ENCODE peak calls at places on chromosome 17, in four cellular contexts. F, O, S and Y are unnamed samples.

GRCh38 chr17:42704495-42705494 is 22.5 kb downstream of the CNTNAP1 start:
- DNase-seq in O (no peak), S (no peak), F (no peak), Y (no peak)

GRCh38 chr17:29642171-29642611 is 19.5 kb upstream of the CORO6 start:
- DNase-seq in S (no peak), F (no peak), O (no peak), Y (peak; percentile 63)

GRCh38 chr17:48043171-48043570 is 5.0 kb upstream of the NFE2L1 start:
- DNase-seq in F (no peak), O (no peak), S (no peak), Y (no peak)

GRCh38 chr17:7479389-7480192 is at the start of gene ZBTB4:
- DNase-seq in F (peak; percentile 56), O (peak; percentile 76), S (peak; percentile 59), Y (peak; percentile 92)

GRCh38 chr17:51035436-51035835 is 85.2 kb downstream of the SPAG9 start:
- DNase-seq in S (no peak), F (no peak), O (no peak), Y (no peak)

GRCh38 chr17:78923660-78924453 is 1.3 kb downstream of the TIMP2 start:
- DNase-seq in S (no peak), F (peak; percentile 82), O (peak; percentile 42), Y (peak; percentile 65)

GRCh38 chr17:51120357-51120738 is 320 bp downstream of the SPAG9 start:
- DNase-seq in S (no peak), O (no peak), F (peak; percentile 33), Y (peak; percentile 83)

GRCh38 chr17:79702071-79702470 is 28.7 kb upstream of the ENPP7 start:
- DNase-seq in S (no peak), O (no peak), F (peak; percentile 69), Y (peak; percentile 71)

GRCh38 chr17:64129765-64130558 is at the start of gene ERN1:
- DNase-seq in O (peak; percentile 95), S (peak; percentile 82), F (peak; percentile 89), Y (peak; percentile 99)

GRCh38 chr17:70109497-70109896 is 34.5 kb downstream of the KCNJ16 start:
- DNase-seq in S (no peak), F (no peak), O (no peak), Y (no peak)
- TF ChIP-seq FOXJ3 in S (no peak), F (no peak), O (no peak), Y (no peak)

DNA sequence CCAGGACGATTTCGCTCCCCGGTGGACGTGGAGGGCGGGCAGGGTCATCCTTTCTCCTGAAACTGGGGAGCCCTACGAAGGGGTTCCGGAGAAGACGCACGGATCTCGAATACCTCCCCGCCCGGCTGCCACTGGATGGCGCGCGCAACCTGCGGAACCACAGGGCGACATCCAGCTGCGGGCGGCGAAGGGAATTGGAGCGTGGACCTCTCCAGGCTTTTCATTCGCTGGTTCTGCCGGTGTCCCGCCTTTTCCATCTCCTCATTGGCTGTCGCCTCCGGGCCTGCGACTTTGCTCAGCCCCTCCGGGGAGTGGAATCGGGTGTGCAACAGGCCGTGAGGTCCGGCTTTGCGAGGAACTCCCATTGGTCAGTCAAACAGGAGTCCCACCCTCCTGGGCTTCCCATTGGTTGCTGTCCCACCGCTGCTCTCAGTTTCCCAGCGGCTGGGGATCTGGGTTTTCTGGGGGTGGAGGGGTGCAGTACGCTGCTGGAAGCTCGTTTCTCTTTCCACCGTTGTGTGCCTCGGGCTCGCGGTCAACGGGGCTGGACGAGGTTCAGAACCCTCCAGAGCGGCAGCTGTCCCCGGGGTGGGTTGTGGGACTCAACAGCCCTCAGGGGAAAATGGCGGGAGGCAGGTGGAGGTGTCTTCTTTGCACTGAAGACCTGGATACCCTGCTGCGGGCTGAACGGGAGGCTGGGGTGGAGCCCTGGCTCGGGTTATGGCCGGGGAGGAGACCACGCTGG is 14.5 kb downstream of the OR1D5 start:
- DNase-seq in S (peak; percentile 93), F (peak; percentile 97), O (peak; percentile 62), Y (peak; percentile 92)
- TF ChIP-seq FOXJ3 in S (no peak), F (no peak), O (no peak), Y (no peak)

GRCh38 chr17:57090560-57091185 is 5.6 kb downstream of the AKAP1 start:
- DNase-seq in O (no peak), F (no peak), S (no peak), Y (no peak)
- TF ChIP-seq FOXJ3 in O (no peak), F (no peak), S (no peak), Y (no peak)

GRCh38 chr17:19013226-19013625 is 8.7 kb upstream of the FAM83G start:
- DNase-seq in S (no peak), F (no peak), O (no peak), Y (no peak)
- TF ChIP-seq FOXJ3 in S (no peak), F (no peak), O (no peak), Y (no peak)

DNA sequence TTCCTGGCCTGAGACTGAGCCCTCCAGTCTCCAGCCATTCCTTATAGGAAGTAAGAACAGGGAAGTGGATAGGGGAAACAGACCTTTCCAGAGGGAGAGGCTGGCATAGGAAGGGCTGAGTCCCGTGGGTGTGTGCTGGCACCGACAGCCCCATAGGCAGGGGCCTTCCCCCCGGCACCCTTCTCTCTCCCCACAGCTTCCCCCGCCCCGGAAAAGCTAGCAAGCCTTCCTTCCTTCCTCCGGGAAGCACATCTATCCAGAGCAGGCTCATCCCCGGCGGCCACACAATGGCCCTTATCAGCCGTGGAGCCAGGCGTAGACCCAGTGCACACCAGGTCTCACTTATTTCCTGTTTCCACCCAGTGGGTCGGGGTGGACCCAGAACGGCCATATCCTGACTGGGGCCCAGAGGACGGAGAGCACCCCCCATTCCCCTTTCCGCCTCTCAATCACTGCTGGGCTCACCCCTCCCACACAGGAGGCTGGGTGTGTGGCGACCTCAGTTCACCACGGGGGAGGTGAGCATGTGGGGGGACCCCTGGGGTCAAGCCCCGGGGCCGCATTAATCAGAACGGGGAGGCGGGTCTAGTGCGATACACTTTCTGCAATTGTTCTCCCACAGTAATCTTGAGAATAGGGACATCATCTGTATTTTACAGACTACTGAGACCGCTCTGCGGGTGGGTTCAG is 950 bp upstream of the MYO1C start:
- DNase-seq in S (no peak), O (no peak), F (no peak), Y (no peak)
- TF ChIP-seq FOXJ3 in S (no peak), O (no peak), F (no peak), Y (no peak)

GRCh38 chr17:30824002-30824355 is 513 bp downstream of the CRLF3 start:
- DNase-seq in F (peak; percentile 38), O (peak; percentile 52), S (no peak), Y (peak; percentile 68)
- TF ChIP-seq FOXJ3 in F (no peak), O (no peak), S (no peak), Y (no peak)

DNA sequence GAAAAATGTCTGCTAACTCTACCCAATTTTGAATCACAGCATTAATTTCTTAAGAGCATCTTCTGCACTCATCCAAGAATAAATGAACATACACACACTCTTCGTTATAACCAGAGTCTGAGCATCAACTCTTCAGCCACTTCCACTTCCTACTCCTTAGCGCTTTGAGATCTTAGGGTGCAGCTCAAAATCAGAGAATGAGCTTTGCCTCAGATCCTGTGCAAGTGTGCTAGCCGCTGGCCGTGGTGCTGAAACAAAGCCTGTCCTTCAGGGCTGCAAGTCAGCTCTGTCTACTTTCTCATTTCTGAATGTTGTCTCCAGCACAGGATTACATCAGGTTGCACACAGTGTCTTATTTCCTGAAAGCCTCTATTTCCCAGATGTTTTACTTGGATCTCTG is 165.4 kb downstream of the AIPL1 start:
- DNase-seq in F (peak; percentile 74), S (no peak), O (peak; percentile 24), Y (no peak)
- TF ChIP-seq FOXJ3 in F (no peak), S (no peak), O (no peak), Y (no peak)

DNA sequence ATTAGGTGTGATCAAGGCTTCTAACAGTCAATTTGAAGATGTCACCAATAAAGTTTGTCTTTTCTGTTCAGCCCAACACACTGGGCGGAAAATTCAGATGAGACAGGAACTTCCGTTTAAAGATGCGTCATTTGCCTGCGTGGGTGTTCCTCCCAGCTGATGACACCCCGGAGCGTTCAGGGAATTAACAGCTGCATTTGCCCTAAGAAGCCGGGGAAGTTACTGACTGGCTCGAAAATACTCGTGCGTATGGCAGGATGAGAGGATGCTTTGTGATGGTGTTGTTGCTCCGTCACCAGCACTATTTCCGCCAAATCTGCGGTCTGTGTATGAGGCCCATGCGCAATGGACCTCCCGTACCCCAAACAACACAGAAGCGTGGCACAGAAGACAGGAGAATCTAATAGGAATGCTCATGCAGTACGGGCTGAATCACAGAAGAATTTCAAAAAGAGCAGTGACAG is 11.9 kb upstream of the PVALEF start:
- DNase-seq in F (no peak), O (peak; percentile 79), S (no peak), Y (peak; percentile 15)
- TF ChIP-seq FOXJ3 in F (no peak), O (no peak), S (no peak), Y (no peak)

GRCh38 chr17:45970659-45971058 is 28.4 kb upstream of the STH start:
- DNase-seq in F (no peak), O (no peak), S (no peak), Y (no peak)

GRCh38 chr17:45973099-45973838 is 25.8 kb upstream of the STH start:
- DNase-seq in S (no peak), F (no peak), O (no peak), Y (no peak)

GRCh38 chr17:45972531-45972930 is 26.5 kb upstream of the STH start:
- DNase-seq in O (no peak), S (no peak), F (no peak), Y (no peak)

GRCh38 chr17:45969726-45970125 is 29.3 kb upstream of the STH start:
- DNase-seq in O (no peak), S (no peak), F (no peak), Y (no peak)

DNA sequence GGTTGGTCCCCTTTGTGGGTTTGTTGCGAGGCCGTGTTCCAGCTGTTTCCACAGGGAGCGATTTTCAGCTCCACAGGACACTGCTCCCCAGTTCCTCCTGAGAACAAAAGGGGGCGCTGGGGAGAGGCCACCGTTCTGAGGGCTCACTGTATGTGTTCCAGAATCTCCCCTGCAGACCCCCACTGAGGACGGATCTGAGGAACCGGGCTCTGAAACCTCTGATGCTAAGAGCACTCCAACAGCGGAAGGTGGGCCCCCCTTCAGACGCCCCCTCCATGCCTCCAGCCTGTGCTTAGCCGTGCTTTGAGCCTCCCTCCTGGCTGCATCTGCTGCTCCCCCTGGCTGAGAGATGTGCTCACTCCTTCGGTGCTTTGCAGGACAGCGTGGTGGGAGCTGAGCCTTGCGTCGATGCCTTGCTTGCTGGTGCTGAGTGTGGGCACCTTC is 27.3 kb upstream of the STH start:
- DNase-seq in F (peak; percentile 54), O (peak; percentile 60), S (no peak), Y (no peak)
- TF ChIP-seq FOXJ3 in F (no peak), O (no peak), S (no peak), Y (no peak)

GRCh38 chr17:17114592-17115225 is 72.5 kb downstream of the MPRIP start:
- DNase-seq in F (no peak), O (no peak), S (no peak), Y (no peak)
- TF ChIP-seq FOXJ3 in F (no peak), O (no peak), S (no peak), Y (no peak)